ENCODE peak calls at places on chromosomes 4 and X, in five cellular contexts. One of them, this sample, is unnamed.

GRCh38 chr4:108034560-108034959 is 44.9 kb downstream of the HADH start:
- DNase-seq in right atrium auricular region: no peak
- DNase-seq in fibroblast of mammary gland: no peak
- DNase-seq in colonic mucosa: no peak
- DNase-seq in psoas muscle: no peak
- DNase-seq in this sample: no peak

GRCh38 chr4:88275516-88275915 is 8.8 kb downstream of the PPM1K start:
- DNase-seq in right atrium auricular region: no peak
- DNase-seq in fibroblast of mammary gland: peak
- DNase-seq in colonic mucosa: no peak
- DNase-seq in psoas muscle: no peak
- DNase-seq in this sample: no peak

GRCh38 chr4:165964591-165964990 is 91.6 kb downstream of the TLL1 start:
- DNase-seq in right atrium auricular region: no peak
- DNase-seq in fibroblast of mammary gland: no peak
- DNase-seq in colonic mucosa: no peak
- DNase-seq in psoas muscle: no peak
- DNase-seq in this sample: no peak

GRCh38 chrX:20361081-20361889 is 94.6 kb upstream of the RPS6KA3 start:
- DNase-seq in right atrium auricular region: no peak
- DNase-seq in fibroblast of mammary gland: peak
- DNase-seq in colonic mucosa: no peak
- DNase-seq in psoas muscle: peak
- DNase-seq in this sample: no peak

GRCh38 chr4:20043992-20044391 is 207.7 kb upstream of the SLIT2 start:
- DNase-seq in right atrium auricular region: no peak
- DNase-seq in fibroblast of mammary gland: no peak
- DNase-seq in colonic mucosa: no peak
- DNase-seq in psoas muscle: no peak
- DNase-seq in this sample: no peak

GRCh38 chr4:96483308-96484030 is 643.6 kb downstream of the PDHA2 start:
- DNase-seq in right atrium auricular region: no peak
- DNase-seq in fibroblast of mammary gland: no peak
- DNase-seq in colonic mucosa: no peak
- DNase-seq in psoas muscle: no peak
- DNase-seq in this sample: no peak

GRCh38 chrX:11770320-11770719 is 12.3 kb downstream of the MSL3 start:
- DNase-seq in right atrium auricular region: no peak
- DNase-seq in fibroblast of mammary gland: peak
- DNase-seq in colonic mucosa: no peak
- DNase-seq in psoas muscle: no peak
- DNase-seq in this sample: peak

GRCh38 chr4:11053601-11054000 is 369.0 kb upstream of the CLNK start:
- DNase-seq in right atrium auricular region: no peak
- DNase-seq in fibroblast of mammary gland: no peak
- DNase-seq in colonic mucosa: no peak
- DNase-seq in psoas muscle: no peak
- DNase-seq in this sample: no peak

GRCh38 chr4:168501407-168501806 is 4.6 kb downstream of the PALLD start:
- DNase-seq in right atrium auricular region: no peak
- DNase-seq in fibroblast of mammary gland: no peak
- DNase-seq in colonic mucosa: peak
- DNase-seq in psoas muscle: no peak
- DNase-seq in this sample: no peak

GRCh38 chrX:77505227-77505626 is 58.0 kb downstream of the FGF16 start:
- DNase-seq in right atrium auricular region: no peak
- DNase-seq in fibroblast of mammary gland: peak
- DNase-seq in colonic mucosa: no peak
- DNase-seq in psoas muscle: no peak
- DNase-seq in this sample: no peak

GRCh38 chr4:112266823-112267222 is 18.9 kb downstream of the TIFA start:
- DNase-seq in right atrium auricular region: no peak
- DNase-seq in fibroblast of mammary gland: peak
- DNase-seq in colonic mucosa: no peak
- DNase-seq in psoas muscle: no peak
- DNase-seq in this sample: no peak

GRCh38 chrX:19017271-19017670 is 33.4 kb upstream of the PHKA2 start:
- DNase-seq in right atrium auricular region: no peak
- DNase-seq in fibroblast of mammary gland: peak
- DNase-seq in colonic mucosa: peak
- DNase-seq in psoas muscle: peak
- DNase-seq in this sample: no peak

GRCh38 chrX:106000203-106000602 is 38.3 kb downstream of the SERPINA7 start:
- DNase-seq in right atrium auricular region: no peak
- DNase-seq in fibroblast of mammary gland: no peak
- DNase-seq in colonic mucosa: no peak
- DNase-seq in psoas muscle: no peak
- DNase-seq in this sample: no peak

GRCh38 chrX:134002921-134003615 is 17.7 kb upstream of the GPC3 start:
- DNase-seq in right atrium auricular region: no peak
- DNase-seq in fibroblast of mammary gland: no peak
- DNase-seq in colonic mucosa: no peak
- DNase-seq in psoas muscle: no peak
- DNase-seq in this sample: no peak

DNA sequence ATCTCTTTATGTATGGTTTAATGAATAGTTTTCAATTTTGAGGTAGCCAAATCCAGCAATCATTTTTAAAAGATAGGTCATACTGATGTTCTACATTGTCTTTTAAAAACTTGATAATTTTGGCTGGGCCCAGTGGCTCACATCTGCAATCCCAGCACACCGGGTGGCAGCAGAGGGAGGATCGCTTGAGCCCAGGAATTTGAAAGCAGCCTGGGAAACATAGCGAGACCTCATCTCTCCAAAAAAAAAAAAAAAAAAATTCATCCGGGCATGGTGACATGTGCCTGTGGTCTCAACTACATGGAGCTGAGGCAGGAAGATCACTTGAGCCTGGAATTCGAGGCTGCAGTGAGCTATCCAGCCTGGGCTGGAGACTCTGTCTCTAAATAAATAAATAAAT is 419.8 kb downstream of the GALNTL6 start:
- DNase-seq in right atrium auricular region: no peak
- DNase-seq in fibroblast of mammary gland: no peak
- DNase-seq in colonic mucosa: no peak
- DNase-seq in psoas muscle: no peak
- DNase-seq in this sample: no peak
- TF ChIP-seq CTCF in right atrium auricular region: no peak
- TF ChIP-seq CTCF in fibroblast of mammary gland: no peak
- TF ChIP-seq CTCF in colonic mucosa: no peak
- TF ChIP-seq CTCF in psoas muscle: no peak
- TF ChIP-seq CTCF in this sample: no peak

DNA sequence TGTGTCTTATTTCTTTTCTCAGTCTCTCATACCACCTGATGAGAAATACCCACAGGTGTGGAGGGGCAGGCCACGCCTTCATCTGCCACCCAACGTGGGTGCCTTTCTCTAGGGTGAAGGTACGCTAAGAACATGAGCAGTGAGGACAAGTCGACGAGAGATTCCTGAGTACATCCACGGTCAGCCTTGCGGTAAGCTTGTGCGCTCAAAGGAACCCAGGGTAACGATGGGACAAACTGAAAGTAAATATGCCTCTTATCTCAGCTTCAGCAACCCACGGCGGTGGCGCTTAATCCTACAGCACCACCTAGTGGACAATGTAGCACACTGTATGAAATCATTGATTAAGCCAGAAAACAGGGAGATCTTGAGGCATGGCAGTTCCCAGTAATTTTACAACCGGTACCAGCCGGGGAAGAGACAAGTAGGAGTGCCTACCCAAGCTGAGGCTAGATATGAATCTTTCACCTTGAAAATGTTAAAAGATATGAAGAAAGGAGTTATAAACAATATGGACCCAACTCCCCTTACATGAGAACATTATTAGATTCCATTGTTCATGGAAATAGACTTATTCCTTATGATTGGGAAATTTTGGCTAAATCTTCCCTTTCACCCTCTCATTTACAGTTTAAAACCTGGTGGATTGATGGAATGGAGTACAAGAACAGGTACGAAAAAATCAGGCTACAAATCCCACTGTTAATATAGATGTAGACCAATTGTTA is 63.0 kb downstream of the ZNF732 start:
- DNase-seq in right atrium auricular region: peak
- DNase-seq in fibroblast of mammary gland: peak
- DNase-seq in colonic mucosa: peak
- DNase-seq in psoas muscle: peak
- DNase-seq in this sample: peak
- H3K4me3 ChIP-seq in right atrium auricular region: peak
- H3K4me3 ChIP-seq in fibroblast of mammary gland: no peak
- H3K4me3 ChIP-seq in colonic mucosa: peak
- H3K4me3 ChIP-seq in psoas muscle: peak
- H3K4me3 ChIP-seq in this sample: no peak

GRCh38 chr4:43843501-43843900 is 605.1 kb downstream of the KCTD8 start:
- DNase-seq in right atrium auricular region: no peak
- DNase-seq in fibroblast of mammary gland: no peak
- DNase-seq in colonic mucosa: no peak
- DNase-seq in psoas muscle: no peak
- DNase-seq in this sample: no peak
- TF ChIP-seq CTCF in right atrium auricular region: no peak
- TF ChIP-seq CTCF in fibroblast of mammary gland: no peak
- TF ChIP-seq CTCF in colonic mucosa: no peak
- TF ChIP-seq CTCF in psoas muscle: no peak
- TF ChIP-seq CTCF in this sample: no peak

GRCh38 chr4:122833999-122834398 is 7.4 kb downstream of the FGF2 start:
- DNase-seq in right atrium auricular region: no peak
- DNase-seq in fibroblast of mammary gland: no peak
- DNase-seq in colonic mucosa: no peak
- DNase-seq in psoas muscle: no peak
- DNase-seq in this sample: no peak
- H3K4me3 ChIP-seq in right atrium auricular region: no peak
- H3K4me3 ChIP-seq in fibroblast of mammary gland: no peak
- H3K4me3 ChIP-seq in colonic mucosa: no peak
- H3K4me3 ChIP-seq in psoas muscle: no peak
- H3K4me3 ChIP-seq in this sample: no peak

DNA sequence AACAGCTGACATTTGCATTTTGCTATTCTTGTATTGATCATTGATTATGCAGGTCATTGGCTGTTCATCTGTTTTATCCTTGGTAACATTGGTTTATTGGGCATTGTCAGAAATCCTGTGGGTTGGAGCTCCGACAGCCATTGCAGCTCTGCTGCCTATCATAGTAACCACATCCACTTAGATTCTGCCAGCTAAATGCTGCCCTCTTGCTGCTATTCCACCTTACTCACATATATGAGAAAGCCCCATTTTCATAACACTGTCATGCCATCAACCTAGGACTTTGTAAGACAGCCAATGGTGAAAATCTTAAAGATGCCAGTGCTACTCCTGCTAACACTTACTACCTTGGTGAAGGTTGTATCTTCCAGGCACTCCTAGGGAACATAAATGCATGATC is 187.3 kb upstream of the CXCL13 start:
- DNase-seq in right atrium auricular region: no peak
- DNase-seq in fibroblast of mammary gland: peak
- DNase-seq in colonic mucosa: no peak
- DNase-seq in psoas muscle: no peak
- DNase-seq in this sample: no peak
- TF ChIP-seq CTCF in right atrium auricular region: no peak
- TF ChIP-seq CTCF in fibroblast of mammary gland: peak
- TF ChIP-seq CTCF in colonic mucosa: no peak
- TF ChIP-seq CTCF in psoas muscle: no peak
- TF ChIP-seq CTCF in this sample: no peak

GRCh38 chrX:114924423-114924822 is 93.0 kb downstream of the IL13RA2 start:
- DNase-seq in right atrium auricular region: no peak
- DNase-seq in fibroblast of mammary gland: no peak
- DNase-seq in colonic mucosa: no peak
- DNase-seq in psoas muscle: no peak
- DNase-seq in this sample: no peak

GRCh38 chrX:114930227-114930626 is 87.2 kb downstream of the IL13RA2 start:
- DNase-seq in right atrium auricular region: no peak
- DNase-seq in fibroblast of mammary gland: no peak
- DNase-seq in colonic mucosa: no peak
- DNase-seq in psoas muscle: no peak
- DNase-seq in this sample: no peak

DNA sequence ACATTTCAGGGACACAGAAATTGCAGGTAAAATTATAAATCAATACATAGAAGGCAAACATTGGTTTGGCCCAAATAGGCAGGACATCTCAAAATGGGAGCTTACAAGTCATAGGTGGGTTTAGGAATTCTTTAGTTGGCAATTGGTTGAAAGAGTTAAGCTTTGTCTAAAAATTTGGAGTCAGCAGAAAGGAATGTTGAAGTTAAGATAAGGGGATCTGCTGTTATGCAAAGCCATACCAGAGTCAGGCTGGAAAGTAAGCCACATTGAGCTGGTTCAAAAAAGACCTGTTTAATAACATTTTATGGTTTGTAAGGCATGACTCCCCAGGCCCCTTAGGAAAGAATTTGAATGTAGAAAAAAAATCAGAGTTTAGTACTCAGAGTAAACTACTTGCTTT is 92.6 kb downstream of the IL13RA2 start:
- DNase-seq in right atrium auricular region: no peak
- DNase-seq in fibroblast of mammary gland: no peak
- DNase-seq in colonic mucosa: no peak
- DNase-seq in psoas muscle: no peak
- DNase-seq in this sample: no peak
- H3K4me3 ChIP-seq in right atrium auricular region: no peak
- H3K4me3 ChIP-seq in fibroblast of mammary gland: no peak
- H3K4me3 ChIP-seq in colonic mucosa: no peak
- H3K4me3 ChIP-seq in psoas muscle: no peak
- H3K4me3 ChIP-seq in this sample: no peak

GRCh38 chr4:171049380-171049779 is 763.8 kb upstream of the GALNTL6 start:
- DNase-seq in right atrium auricular region: no peak
- DNase-seq in fibroblast of mammary gland: no peak
- DNase-seq in colonic mucosa: no peak
- DNase-seq in psoas muscle: no peak
- DNase-seq in this sample: no peak
- TF ChIP-seq CTCF in right atrium auricular region: no peak
- TF ChIP-seq CTCF in fibroblast of mammary gland: no peak
- TF ChIP-seq CTCF in colonic mucosa: no peak
- TF ChIP-seq CTCF in psoas muscle: no peak
- TF ChIP-seq CTCF in this sample: no peak

GRCh38 chrX:83588409-83588808 is 80.3 kb downstream of the POU3F4 start:
- DNase-seq in right atrium auricular region: no peak
- DNase-seq in fibroblast of mammary gland: no peak
- DNase-seq in colonic mucosa: no peak
- DNase-seq in psoas muscle: no peak
- DNase-seq in this sample: no peak

DNA sequence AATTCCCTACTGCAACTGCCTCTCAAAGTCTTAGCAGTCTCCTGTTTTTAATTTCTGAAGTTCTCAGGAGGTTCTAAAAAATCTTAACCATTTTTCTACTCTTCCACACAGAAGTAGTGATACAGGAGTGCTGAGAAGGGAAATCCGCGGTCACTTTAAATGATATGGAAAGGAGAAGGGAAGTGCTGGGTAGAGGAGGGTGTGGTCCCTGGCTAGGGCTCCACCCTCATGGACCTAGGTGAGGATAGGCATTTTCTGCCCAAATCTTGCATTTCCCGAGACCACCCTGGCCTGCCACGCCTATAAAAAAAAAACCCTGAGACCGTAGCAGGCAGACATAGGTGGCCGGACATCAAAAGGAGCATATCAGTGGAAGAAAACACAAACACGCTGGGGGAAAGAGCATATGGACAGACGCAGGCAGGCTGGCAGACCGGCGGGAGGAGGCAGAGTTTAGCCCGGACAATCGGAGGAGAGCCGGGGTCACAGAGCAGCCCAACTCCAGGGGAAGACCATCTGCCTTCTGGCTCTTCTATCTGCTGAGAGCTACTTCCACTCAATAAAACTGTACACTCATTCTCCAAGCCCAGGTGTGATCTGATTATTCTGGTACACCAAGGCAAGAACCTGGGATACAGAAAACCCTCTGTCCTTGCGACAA is 85.7 kb downstream of the POU3F4 start:
- DNase-seq in right atrium auricular region: no peak
- DNase-seq in fibroblast of mammary gland: no peak
- DNase-seq in colonic mucosa: no peak
- DNase-seq in psoas muscle: no peak
- DNase-seq in this sample: no peak
- H3K4me3 ChIP-seq in right atrium auricular region: no peak
- H3K4me3 ChIP-seq in fibroblast of mammary gland: no peak
- H3K4me3 ChIP-seq in colonic mucosa: no peak
- H3K4me3 ChIP-seq in psoas muscle: no peak
- H3K4me3 ChIP-seq in this sample: no peak

This sample was measured in mucosa of descending colon.